ENCODE peak calls at places on chromosome 14, in six cellular contexts. L is uterus, H is pancreas, V is colonic mucosa, X is psoas muscle, J is OCI-LY7. P is an unnamed sample.
A peak's percentile ranks its signal among the peaks of the same experiment; 100 is the strongest.

GRCh38 chr14:100317897-100318808 is 5.0 kb upstream of the SLC25A47 start:
- DNase-seq in L (peak; percentile 62), H (peak; percentile 51), V (peak; percentile 72), X (peak; percentile 88), J (peak; percentile 73), P (peak; percentile 76)

GRCh38 chr14:50362791-50363733 is 33.6 kb downstream of the CDKL1 start:
- DNase-seq in L (no peak), H (no peak), V (no peak), X (no peak), J (peak; percentile 8), P (no peak)

GRCh38 chr14:76926521-76927251 is 100.5 kb downstream of the LRRC74A start:
- DNase-seq in L (peak; percentile 76), H (no peak), V (no peak), X (peak; percentile 76), J (peak; percentile 51), P (peak; percentile 84)

GRCh38 chr14:32703246-32703645 is 235.4 kb upstream of the NPAS3 start:
- DNase-seq in L (no peak), H (no peak), V (no peak), X (no peak), J (no peak), P (peak; percentile 20)

GRCh38 chr14:24408764-24409163 is 10.0 kb downstream of the NYNRIN start:
- DNase-seq in L (no peak), H (no peak), V (no peak), X (no peak), J (no peak), P (no peak)

GRCh38 chr14:88929656-88930436 is 105.4 kb downstream of the TTC8 start:
- DNase-seq in L (no peak), H (no peak), V (no peak), X (no peak), J (no peak), P (no peak)

GRCh38 chr14:31902002-31902401 is 175.1 kb upstream of the ARHGAP5 start:
- DNase-seq in L (no peak), H (peak; percentile 47), V (no peak), X (no peak), J (no peak), P (no peak)

GRCh38 chr14:35331605-35332516 is 39.7 kb downstream of the PSMA6 start:
- DNase-seq in L (no peak), H (peak; percentile 71), V (peak; percentile 80), X (no peak), J (no peak), P (no peak)

GRCh38 chr14:46661728-46662127 is 10.1 kb upstream of the RPL10L start:
- DNase-seq in L (no peak), H (no peak), V (no peak), X (no peak), J (no peak), P (no peak)
- TF ChIP-seq CTCF in L (no peak), H (no peak), V (no peak), X (no peak), J (peak; percentile 24), P (no peak)

DNA sequence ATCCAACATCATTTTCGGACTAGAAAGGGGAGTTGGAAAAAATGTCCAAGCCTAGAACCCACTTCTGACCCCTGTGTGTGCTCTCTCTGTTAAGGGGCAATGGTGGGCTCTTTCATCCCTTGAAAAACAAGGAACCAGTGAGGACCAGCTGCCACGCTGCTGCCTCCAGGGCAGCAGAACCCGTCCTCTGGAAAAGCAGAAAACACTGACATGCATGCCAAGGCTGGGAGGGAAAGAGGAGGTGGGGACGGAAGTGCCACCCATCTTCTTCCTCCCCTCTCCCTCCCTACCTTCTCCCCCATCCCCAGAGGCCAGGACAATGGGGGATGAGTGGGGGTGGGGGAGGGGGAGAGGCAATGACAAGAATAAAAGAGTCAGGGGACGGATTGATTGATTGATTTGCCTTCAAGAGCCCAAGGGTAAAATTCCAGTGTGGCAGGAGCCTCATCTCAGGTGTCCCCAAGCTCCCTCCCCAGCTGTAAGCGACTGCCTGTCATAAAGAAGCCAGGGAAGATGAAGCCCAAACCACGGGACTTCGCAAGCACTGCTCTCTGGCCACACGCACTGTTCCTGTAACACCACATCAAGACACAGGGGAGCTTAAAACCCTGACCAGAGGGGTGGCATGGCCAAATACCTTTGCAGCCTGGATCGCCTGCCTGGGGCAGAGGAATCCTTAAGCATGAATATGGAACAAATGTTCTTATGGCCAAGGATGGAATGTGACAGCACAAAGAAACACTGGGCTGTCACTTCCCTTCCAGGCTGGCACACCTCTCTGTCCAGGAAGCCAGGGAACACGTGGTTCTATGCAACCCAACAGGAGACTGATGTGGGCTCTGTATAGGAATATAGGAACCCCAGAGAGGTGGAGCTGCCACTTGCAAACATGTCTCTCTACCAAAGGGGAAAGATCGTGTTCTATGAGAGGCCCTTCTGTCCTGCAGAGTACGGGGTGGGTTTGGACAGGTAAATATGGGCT is 38.9 kb upstream of the BDKRB2 start:
- DNase-seq in L (no peak), H (no peak), V (peak; percentile 47), X (no peak), J (no peak), P (no peak)
- H3K27ac ChIP-seq in L (no peak overlapping the region), H (no peak overlapping the region), V (peak overlapping the region; percentile 71), X (no peak overlapping the region), J (no peak overlapping the region), P (no peak overlapping the region)

GRCh38 chr14:94393474-94393873 is 5.1 kb upstream of the SERPINA1 start:
- DNase-seq in L (no peak), H (no peak), V (no peak), X (no peak), J (no peak), P (no peak)
- H3K4me1 ChIP-seq in L (no peaks in the 10 kb centered on the region), H (peaks cover 6% of the 10 kb centered on the region), V (no peaks in the 10 kb centered on the region), X (no peaks in the 10 kb centered on the region), J (no peaks in the 10 kb centered on the region), P (peaks cover 4% of the 10 kb centered on the region)

DNA sequence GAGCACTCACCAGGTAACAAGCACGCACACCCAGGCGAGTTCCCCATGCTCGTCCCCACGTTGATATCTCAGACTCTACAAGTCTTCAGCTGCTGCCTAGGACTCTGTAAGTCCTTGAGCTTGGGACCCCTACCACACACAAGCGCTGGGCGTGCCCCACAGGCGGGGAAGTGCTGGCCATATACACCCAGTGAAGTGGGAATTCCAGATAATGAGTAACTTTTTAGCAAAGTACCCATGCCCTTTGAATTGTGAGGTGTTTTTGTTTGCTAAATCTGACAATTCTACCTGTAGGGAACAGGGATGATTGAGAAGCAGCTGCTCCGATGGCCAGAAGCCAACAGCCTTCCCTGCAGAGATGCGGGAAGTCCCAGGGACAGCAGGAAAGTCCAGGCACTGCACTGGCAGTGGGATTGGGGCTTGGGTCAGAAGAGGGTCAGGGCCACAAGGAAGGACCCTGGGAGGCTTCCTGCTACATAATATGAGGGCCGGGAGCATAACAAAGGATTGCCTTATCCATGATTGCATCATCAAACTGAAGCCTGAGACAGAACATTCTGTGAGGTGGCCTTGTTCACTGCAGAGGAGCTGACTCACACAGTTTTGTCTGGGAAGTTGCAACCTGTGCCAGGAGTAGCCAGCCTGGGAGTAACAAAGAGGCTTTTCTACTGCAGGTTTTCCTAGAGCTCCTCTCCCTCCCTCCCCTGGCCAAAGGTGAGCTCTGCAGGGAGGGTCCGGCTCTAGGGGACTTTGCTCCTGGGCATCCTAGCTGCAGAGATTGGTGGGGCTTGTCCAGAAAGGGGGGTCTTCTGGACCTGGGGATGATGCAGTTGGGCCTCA is 13.2 kb upstream of the SERPINA3 start:
- DNase-seq in L (peak; percentile 81), H (peak; percentile 91), V (peak; percentile 80), X (peak; percentile 81), J (no peak), P (peak; percentile 40)
- TF ChIP-seq CTCF in L (no peak), H (no peak), V (no peak), X (no peak), J (no peak), P (no peak)